ENCODE peak calls at places on chromosomes 3 and 15, in four cellular contexts. Z, X, A and O are unnamed samples. For H3K36me3 and H3K27me3, the result is how much of the 10 kb centered on the place peaks cover.

GRCh38 chr15:22892333-22892732 is 53.9 kb downstream of the NIPA2 start:
- DNase-seq in A (peak), X (no peak), Z (no peak), O (no peak)

GRCh38 chr3:115913069-115913686 is 289.9 kb downstream of the GAP43 start:
- DNase-seq in Z (no peak), X (no peak), A (no peak), O (no peak)

GRCh38 chr15:57646057-57646456 is 54.4 kb downstream of the MYZAP start:
- DNase-seq in A (no peak), Z (no peak), X (no peak), O (no peak)

GRCh38 chr3:126554560-126555525 is 3.9 kb downstream of the C3orf22 start:
- DNase-seq in Z (no peak), X (no peak), A (no peak), O (peak)

GRCh38 chr15:41730543-41730942 is 43.7 kb upstream of the MAPKBP1 start:
- DNase-seq in X (no peak), Z (no peak), A (no peak), O (no peak)

GRCh38 chr3:73542127-73542526 is 82.6 kb downstream of the PDZRN3 start:
- DNase-seq in A (no peak), Z (no peak), X (no peak), O (no peak)

GRCh38 chr3:138497851-138498250 is 63.4 kb downstream of the ESYT3 start:
- DNase-seq in A (no peak), Z (no peak), X (no peak), O (no peak)

GRCh38 chr3:23900744-23901143 is 16.0 kb downstream of the NKIRAS1 start:
- DNase-seq in Z (no peak), X (no peak), A (no peak), O (no peak)

GRCh38 chr15:100765458-100766224 is 114.0 kb upstream of the ALDH1A3 start:
- DNase-seq in Z (peak), A (no peak), X (no peak), O (peak)

GRCh38 chr15:41332788-41333527 is at the start of gene NUSAP1:
- DNase-seq in X (no peak), A (no peak), Z (no peak), O (peak)

GRCh38 chr3:20104167-20104661 is 64.0 kb downstream of the KAT2B start:
- DNase-seq in Z (peak), X (no peak), A (no peak), O (no peak)

GRCh38 chr3:170355738-170356595 is 1.5 kb upstream of the SKIL start:
- DNase-seq in X (peak), A (peak), Z (peak), O (peak)

GRCh38 chr15:29364429-29365078 is 94.9 kb upstream of the NSMCE3 start:
- DNase-seq in Z (no peak), A (no peak), X (peak), O (no peak)

GRCh38 chr3:56976666-56977560 is 83.6 kb upstream of the SPATA12 start:
- DNase-seq in X (no peak), Z (no peak), A (no peak), O (no peak)

GRCh38 chr3:184491867-184492615 is 69.5 kb upstream of the EPHB3 start:
- DNase-seq in A (peak), X (no peak), Z (no peak), O (no peak)

GRCh38 chr3:67329358-67329757 is 325.1 kb downstream of the SUCLG2 start:
- DNase-seq in Z (no peak), X (no peak), A (no peak), O (no peak)

GRCh38 chr3:67324554-67324953 is 326.4 kb downstream of the KBTBD8 start:
- DNase-seq in X (no peak), A (no peak), Z (no peak), O (no peak)

GRCh38 chr3:67327582-67327981 is 326.8 kb downstream of the SUCLG2 start:
- DNase-seq in A (no peak), X (no peak), Z (no peak), O (no peak)

DNA sequence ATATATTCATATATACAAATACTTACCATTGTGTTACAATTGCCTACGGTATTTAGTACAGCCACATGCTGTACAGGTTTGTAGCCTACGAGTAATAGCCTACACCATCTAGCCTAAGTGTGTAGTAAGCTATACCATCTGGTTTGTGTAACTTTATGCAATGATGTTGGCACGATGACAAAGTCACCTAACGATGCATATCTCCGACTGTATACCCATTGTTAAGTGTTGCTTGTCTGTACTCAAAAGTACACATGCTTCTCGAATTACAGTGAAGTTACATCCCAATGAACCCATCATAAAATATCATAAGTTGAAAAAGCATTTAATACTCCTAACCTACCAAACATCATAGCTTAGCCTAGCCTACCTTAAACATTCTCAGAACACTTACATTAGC is 327.1 kb downstream of the KBTBD8 start:
- DNase-seq in X (no peak), Z (no peak), A (no peak), O (no peak)
- H3K36me3 ChIP-seq in X (under half), Z (under half), A (under half), O (under half)

DNA sequence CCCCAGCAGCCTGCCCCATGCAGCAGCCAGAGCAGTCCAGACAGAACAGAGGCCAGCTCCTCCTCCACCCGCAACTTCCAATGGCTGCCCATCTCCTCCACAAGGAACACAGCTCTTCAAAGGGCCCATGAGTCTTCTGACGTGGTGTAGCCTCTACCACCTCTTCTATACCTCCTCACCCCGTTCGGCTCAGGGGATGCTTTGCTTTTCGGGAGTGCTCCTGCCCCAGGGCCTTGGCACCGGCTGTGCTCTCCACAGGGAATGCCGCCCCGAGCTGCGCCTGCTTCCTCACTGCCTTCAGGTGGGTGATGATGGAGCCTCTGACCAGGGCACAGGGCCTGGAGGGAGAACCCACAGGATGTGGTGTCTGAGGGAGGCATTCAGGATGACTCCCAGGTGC is 14.6 kb downstream of the DNAJB8 start:
- DNase-seq in A (no peak), Z (no peak), X (no peak), O (no peak)
- H3K27me3 ChIP-seq in A (under half), Z (under half), X (under half), O (under half)

DNA sequence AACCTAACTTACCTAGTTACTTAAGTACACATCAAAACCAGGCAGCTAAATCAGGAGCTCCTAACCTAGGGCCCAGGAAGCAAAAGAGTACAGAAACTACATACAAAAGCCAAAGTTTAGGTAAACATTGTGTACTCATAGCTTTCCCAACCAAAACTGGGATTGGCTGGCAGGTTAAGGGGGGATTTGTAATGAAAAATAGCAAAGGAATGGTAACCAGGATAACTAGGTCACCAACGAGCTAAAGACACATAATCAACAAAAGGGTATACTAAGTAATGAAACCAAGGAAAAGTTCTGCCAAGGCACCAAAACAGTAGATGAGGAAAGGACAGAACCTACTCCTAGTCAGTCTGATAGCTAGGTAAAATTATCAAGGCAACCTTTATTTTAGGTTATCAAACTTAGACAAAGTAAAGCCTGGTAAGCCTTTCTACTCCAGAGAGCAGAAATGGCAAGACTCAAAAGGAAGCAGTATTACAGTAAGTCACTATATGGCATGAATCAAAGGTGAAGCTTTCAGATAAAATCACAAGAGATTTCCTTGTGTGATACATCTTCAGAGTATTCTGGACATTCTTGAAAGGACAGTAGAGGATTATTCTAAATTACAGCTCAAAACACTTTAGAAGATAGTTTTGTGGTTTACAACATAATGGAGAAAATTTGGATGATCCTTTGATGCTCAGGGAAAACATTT is 10.2 kb downstream of the TRA2B start:
- DNase-seq in X (peak), Z (no peak), A (no peak), O (no peak)
- H3K36me3 ChIP-seq in X (half or more), Z (under half), A (under half), O (under half)

GRCh38 chr3:141126661-141127343 is 75.7 kb downstream of the SPSB4 start:
- DNase-seq in Z (no peak), X (no peak), A (no peak), O (peak)
- H3K27me3 ChIP-seq in Z (under half), X (under half), A (under half), O (under half)

GRCh38 chr15:70088887-70089691 is 8.6 kb downstream of the TLE3 start:
- DNase-seq in X (no peak), A (peak), Z (no peak), O (no peak)

GRCh38 chr15:70087708-70088352 is 9.9 kb downstream of the TLE3 start:
- DNase-seq in Z (no peak), A (no peak), X (no peak), O (no peak)

GRCh38 chr15:70084461-70084860 is 13.3 kb downstream of the TLE3 start:
- DNase-seq in Z (no peak), X (no peak), A (no peak), O (no peak)

GRCh38 chr15:70088427-70088826 is 9.3 kb downstream of the TLE3 start:
- DNase-seq in A (no peak), Z (no peak), X (no peak), O (no peak)

GRCh38 chr15:70086636-70087035 is 11.1 kb downstream of the TLE3 start:
- DNase-seq in X (no peak), A (no peak), Z (peak), O (peak)
- H3K36me3 ChIP-seq in X (half or more), A (under half), Z (under half), O (under half)